ENCODE peak calls at places on chromosomes 6 and 20, in seven cellular contexts. M is posterior vena cava; N is NCI-H774; R is LHCN-M2; C is stimulated activated CD4-positive, alpha-beta T cell treated with anti-CD3 and anti-CD28 coated beads, Interleukin-1b, Interleukin-23, amount 100 ng/mL, for 4 hours; S is neural crest cell; Y is heart right ventricle. U is an unnamed sample.

GRCh38 chr6:684831-685636 is 7.9 kb downstream of the EXOC2 start:
- DNase-seq in M (no peak), N (no peak), R (peak), C (no peak), S (no peak), Y (no peak), U (no peak)

GRCh38 chr20:34986311-34987287 is 30.9 kb downstream of the MYH7B start:
- DNase-seq in M (no peak), N (no peak), R (no peak), C (no peak), S (no peak), Y (no peak), U (no peak)

GRCh38 chr6:75278474-75279077 is 6.0 kb downstream of the TMEM30A start:
- DNase-seq in M (no peak), N (no peak), R (no peak), C (no peak), S (no peak), Y (no peak), U (no peak)

GRCh38 chr6:5175195-5175594 is 85.6 kb downstream of the LYRM4 start:
- DNase-seq in M (no peak), N (no peak), R (peak), C (no peak), S (peak), Y (no peak), U (no peak)

GRCh38 chr20:53609501-53610445 is 16.1 kb upstream of the ZNF217 start:
- DNase-seq in M (no peak), N (peak), R (peak), C (peak), S (no peak), Y (peak), U (no peak)

GRCh38 chr20:46112430-46113020 is 5.6 kb upstream of the CD40 start:
- DNase-seq in M (peak), N (no peak), R (no peak), C (no peak), S (no peak), Y (no peak), U (no peak)

GRCh38 chr6:18371010-18371409 is 16.1 kb upstream of the RNF144B start:
- DNase-seq in M (no peak), N (no peak), R (no peak), C (no peak), S (no peak), Y (no peak), U (no peak)

GRCh38 chr6:27333642-27334040 is 21.6 kb upstream of the POM121L2 start:
- DNase-seq in M (no peak), N (no peak), R (no peak), C (no peak), S (no peak), Y (no peak), U (no peak)

GRCh38 chr20:34472246-34472925 is 43.8 kb upstream of the DYNLRB1 start:
- DNase-seq in M (no peak), N (no peak), R (peak), C (no peak), S (no peak), Y (no peak), U (no peak)

GRCh38 chr6:11492444-11493300 is 44.9 kb upstream of the TMEM170B start:
- DNase-seq in M (no peak), N (no peak), R (no peak), C (no peak), S (no peak), Y (no peak), U (no peak)

GRCh38 chr6:145743325-145743724 is 8.0 kb upstream of the EPM2A start:
- DNase-seq in M (no peak), N (no peak), R (no peak), C (no peak), S (no peak), Y (no peak), U (no peak)

GRCh38 chr20:63895886-63896135 is 885 bp downstream of the DNAJC5 start:
- DNase-seq in M (no peak), N (no peak), R (peak), C (no peak), S (no peak), Y (no peak), U (no peak)

GRCh38 chr6:143569035-143569434 is 57.5 kb upstream of the FUCA2 start:
- DNase-seq in M (no peak), N (no peak), R (peak), C (no peak), S (no peak), Y (no peak), U (no peak)

GRCh38 chr6:139381216-139381615 is 6.8 kb upstream of the CITED2 start:
- DNase-seq in M (no peak), N (no peak), R (no peak), C (no peak), S (no peak), Y (no peak), U (no peak)

GRCh38 chr20:51696304-51697118 is 71.7 kb downstream of the ATP9A start:
- DNase-seq in M (no peak), N (peak), R (peak), C (no peak), S (no peak), Y (no peak), U (no peak)

GRCh38 chr6:154969796-154970195 is 25.3 kb upstream of the TIAM2 start:
- DNase-seq in M (no peak), N (no peak), R (no peak), C (no peak), S (no peak), Y (no peak), U (no peak)

GRCh38 chr6:34540841-34541240 is 15.3 kb downstream of the SPDEF start:
- DNase-seq in M (no peak), N (no peak), R (no peak), C (no peak), S (no peak), Y (no peak), U (no peak)

GRCh38 chr20:20230741-20231140 is 137.2 kb upstream of the INSM1 start:
- DNase-seq in M (no peak), N (no peak), R (no peak), C (no peak), S (no peak), Y (no peak), U (no peak)

GRCh38 chr6:4698901-4699659 is 77.1 kb upstream of the CDYL start:
- DNase-seq in M (no peak), N (no peak), R (no peak), C (no peak), S (no peak), Y (no peak), U (no peak)

GRCh38 chr6:119443993-119444641 is 94.6 kb upstream of the MAN1A1 start:
- DNase-seq in M (no peak), N (no peak), R (peak), C (no peak), S (no peak), Y (no peak), U (no peak)